ENCODE peak calls at places on chromosome 6, in four cellular contexts. R is NCI-H524 treated with DMSO at 0.1 percent for 48 hours; D is activated T-helper 9 cell treated with anti-CD3 and anti-CD28 coated beads, Interleukin-2, amount 50 U/mL, for 16 hours; Q is psoas muscle. F is an unnamed sample.
A peak's percentile ranks its signal among the peaks of the same experiment; 100 is the strongest.

GRCh38 chr6:142071981-142072380 is 60.7 kb upstream of the GJE1 start:
- DNase-seq in D (no peak), R (no peak), Q (no peak), F (no peak)

GRCh38 chr6:34578445-34579262 is 22.5 kb upstream of the SPDEF start:
- DNase-seq in D (no peak), Q (peak; percentile 28), R (no peak), F (no peak)

GRCh38 chr6:117072134-117072533 is 193.2 kb upstream of the VGLL2 start:
- DNase-seq in D (no peak), R (no peak), Q (peak; percentile 54), F (peak; percentile 35)

GRCh38 chr6:44431118-44431725 is 43.7 kb downstream of the CDC5L start:
- DNase-seq in D (no peak), Q (no peak), R (peak; percentile 1), F (peak; percentile 43)

GRCh38 chr6:158758941-158759479 is 60.2 kb downstream of the EZR start:
- DNase-seq in Q (no peak), R (peak; percentile 55), D (no peak), F (no peak)

GRCh38 chr6:15502451-15503345 is 160.1 kb downstream of the DTNBP1 start:
- DNase-seq in Q (no peak), D (no peak), R (no peak), F (no peak)

GRCh38 chr6:166003569-166003968 is 164.1 kb downstream of the TBXT start:
- DNase-seq in R (no peak), Q (no peak), D (no peak), F (no peak)

GRCh38 chr6:20092071-20092566 is 120.2 kb downstream of the MBOAT1 start:
- DNase-seq in R (no peak), D (no peak), Q (no peak), F (no peak)

GRCh38 chr6:132210886-132211563 is 190.2 kb downstream of the MOXD1 start:
- DNase-seq in Q (no peak), D (no peak), R (no peak), F (no peak)

GRCh38 chr6:101001012-101001411 is 119.9 kb upstream of the ASCC3 start:
- DNase-seq in R (no peak), D (no peak), Q (no peak), F (no peak)

GRCh38 chr6:36492621-36493020 is 49.8 kb downstream of the KCTD20 start:
- DNase-seq in D (no peak), R (no peak), Q (no peak), F (no peak)